ENCODE peak calls at places on chromosomes 7 and 10, in five cellular contexts. One of them, this sample, is unnamed.
A peak's percentile ranks its signal among the peaks of the same experiment; 100 is the strongest.

GRCh38 chr7:129784783-129785456 is 167.8 kb downstream of the UBE2H start:
- DNase-seq in foreskin fibroblast: no peak
- DNase-seq in AG04449: no peak
- DNase-seq in naive thymus-derived CD4-positive, alpha-beta T cell: no peak
- DNase-seq in astrocyte of the cerebellum: no peak
- DNase-seq in this sample: no peak

GRCh38 chr10:11823122-11823988 is at the start of gene PROSER2:
- DNase-seq in AG04449: no peak
- DNase-seq in naive thymus-derived CD4-positive, alpha-beta T cell: peak; percentile 16
- DNase-seq in astrocyte of the cerebellum: no peak
- DNase-seq in foreskin fibroblast: peak; percentile 45
- DNase-seq in this sample: no peak

GRCh38 chr7:39838326-39838725 is 111.7 kb upstream of the CDK13 start:
- DNase-seq in astrocyte of the cerebellum: peak; percentile 13
- DNase-seq in naive thymus-derived CD4-positive, alpha-beta T cell: no peak
- DNase-seq in AG04449: no peak
- DNase-seq in foreskin fibroblast: no peak
- DNase-seq in this sample: peak; percentile 30

GRCh38 chr7:141715794-141716689 is 7.9 kb downstream of the WEE2 start:
- DNase-seq in AG04449: no peak
- DNase-seq in foreskin fibroblast: no peak
- DNase-seq in naive thymus-derived CD4-positive, alpha-beta T cell: no peak
- DNase-seq in astrocyte of the cerebellum: no peak
- DNase-seq in this sample: no peak

GRCh38 chr10:25699631-25700030 is 234.4 kb upstream of the MYO3A start:
- DNase-seq in astrocyte of the cerebellum: no peak
- DNase-seq in foreskin fibroblast: no peak
- DNase-seq in AG04449: no peak
- DNase-seq in naive thymus-derived CD4-positive, alpha-beta T cell: no peak
- DNase-seq in this sample: no peak

GRCh38 chr10:128151031-128151430 is 24.8 kb upstream of the MKI67 start:
- DNase-seq in naive thymus-derived CD4-positive, alpha-beta T cell: no peak
- DNase-seq in astrocyte of the cerebellum: no peak
- DNase-seq in foreskin fibroblast: no peak
- DNase-seq in AG04449: no peak
- DNase-seq in this sample: no peak

GRCh38 chr7:111650456-111650999 is 88.2 kb upstream of the IMMP2L start:
- DNase-seq in foreskin fibroblast: peak; percentile 55
- DNase-seq in AG04449: no peak
- DNase-seq in naive thymus-derived CD4-positive, alpha-beta T cell: no peak
- DNase-seq in astrocyte of the cerebellum: no peak
- DNase-seq in this sample: no peak

GRCh38 chr7:52362521-52362920 is 672.9 kb upstream of the POM121L12 start:
- DNase-seq in foreskin fibroblast: no peak
- DNase-seq in naive thymus-derived CD4-positive, alpha-beta T cell: no peak
- DNase-seq in AG04449: no peak
- DNase-seq in astrocyte of the cerebellum: no peak
- DNase-seq in this sample: no peak

GRCh38 chr7:157675427-157675930 is 338.7 kb downstream of the DNAJB6 start:
- DNase-seq in AG04449: no peak
- DNase-seq in naive thymus-derived CD4-positive, alpha-beta T cell: no peak
- DNase-seq in foreskin fibroblast: no peak
- DNase-seq in astrocyte of the cerebellum: no peak
- DNase-seq in this sample: no peak

GRCh38 chr10:93815304-93816091 is 57.8 kb downstream of the LGI1 start:
- DNase-seq in AG04449: no peak
- DNase-seq in foreskin fibroblast: no peak
- DNase-seq in astrocyte of the cerebellum: no peak
- DNase-seq in naive thymus-derived CD4-positive, alpha-beta T cell: no peak
- DNase-seq in this sample: no peak

GRCh38 chr10:29748109-29748650 is 113.4 kb upstream of the SVIL start:
- DNase-seq in naive thymus-derived CD4-positive, alpha-beta T cell: no peak
- DNase-seq in AG04449: no peak
- DNase-seq in astrocyte of the cerebellum: no peak
- DNase-seq in foreskin fibroblast: no peak
- DNase-seq in this sample: no peak

GRCh38 chr10:29749150-29749549 is 114.4 kb upstream of the SVIL start:
- DNase-seq in naive thymus-derived CD4-positive, alpha-beta T cell: no peak
- DNase-seq in foreskin fibroblast: no peak
- DNase-seq in AG04449: no peak
- DNase-seq in astrocyte of the cerebellum: no peak
- DNase-seq in this sample: no peak

GRCh38 chr10:29740981-29741545 is 106.3 kb upstream of the SVIL start:
- DNase-seq in foreskin fibroblast: no peak
- DNase-seq in naive thymus-derived CD4-positive, alpha-beta T cell: no peak
- DNase-seq in AG04449: no peak
- DNase-seq in astrocyte of the cerebellum: no peak
- DNase-seq in this sample: no peak

GRCh38 chr10:29751232-29751631 is 116.5 kb upstream of the SVIL start:
- DNase-seq in naive thymus-derived CD4-positive, alpha-beta T cell: no peak
- DNase-seq in foreskin fibroblast: no peak
- DNase-seq in astrocyte of the cerebellum: no peak
- DNase-seq in AG04449: no peak
- DNase-seq in this sample: no peak

DNA sequence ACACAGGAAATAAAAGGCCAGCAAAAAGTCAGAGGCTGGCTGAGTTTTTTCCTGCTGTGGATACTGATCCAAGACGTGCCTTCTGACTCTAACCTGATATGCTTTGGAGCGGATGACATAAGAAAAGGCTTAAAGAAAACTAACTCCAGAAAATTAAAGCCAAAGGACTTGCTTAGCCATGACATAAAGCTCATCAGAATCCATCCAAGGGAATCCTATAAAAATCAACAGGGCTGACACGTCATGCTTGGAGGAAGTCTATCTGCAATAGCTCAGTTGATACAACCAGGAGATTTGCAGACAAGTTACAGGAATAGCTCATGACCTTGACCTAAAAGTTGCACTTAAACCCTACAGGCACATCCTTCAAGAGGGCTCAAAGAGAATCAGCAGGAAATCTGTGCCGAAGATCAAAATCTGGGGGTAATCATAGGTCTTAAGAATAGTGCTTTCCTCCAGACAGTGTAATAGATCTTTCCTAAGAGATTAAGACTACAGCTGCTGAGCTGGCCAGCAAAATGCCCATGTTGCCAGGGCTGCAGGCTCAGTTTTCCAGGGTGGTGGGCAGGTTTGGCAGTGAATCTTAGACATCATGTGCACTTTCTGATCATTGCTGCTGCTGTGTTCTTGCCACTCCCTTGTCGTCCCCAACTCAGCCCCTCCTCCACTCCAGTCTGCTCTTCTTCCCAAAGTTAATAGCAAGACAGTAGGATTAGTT is 111.5 kb upstream of the SVIL start:
- DNase-seq in foreskin fibroblast: peak; percentile 88
- DNase-seq in naive thymus-derived CD4-positive, alpha-beta T cell: no peak
- DNase-seq in AG04449: no peak
- DNase-seq in astrocyte of the cerebellum: no peak
- DNase-seq in this sample: no peak
- H3K4me3 ChIP-seq in foreskin fibroblast: no peak overlapping the region
- H3K4me3 ChIP-seq in naive thymus-derived CD4-positive, alpha-beta T cell: no peak overlapping the region
- H3K4me3 ChIP-seq in AG04449: no peak overlapping the region
- H3K4me3 ChIP-seq in astrocyte of the cerebellum: no peak overlapping the region
- H3K4me3 ChIP-seq in this sample: no peak overlapping the region

DNA sequence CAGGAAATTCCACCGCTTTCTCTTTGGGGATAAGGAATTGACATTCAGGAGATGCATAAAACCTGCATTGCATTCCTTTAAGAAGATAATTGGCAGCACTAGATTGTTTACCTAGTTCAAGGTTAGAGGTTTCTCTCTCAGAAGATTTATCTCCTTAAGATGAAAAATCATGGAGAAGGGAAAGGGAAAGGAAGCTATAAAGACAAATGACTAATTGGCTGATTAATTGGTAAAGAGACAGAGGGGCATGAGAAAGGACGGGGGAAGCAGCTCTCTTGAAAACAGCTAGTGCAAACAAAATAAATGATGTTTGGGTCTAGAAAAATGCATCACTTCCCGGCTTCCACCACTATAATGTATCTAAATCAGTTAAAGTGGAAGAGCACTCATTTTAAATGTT is 941.2 kb downstream of the XPNPEP1 start:
- DNase-seq in naive thymus-derived CD4-positive, alpha-beta T cell: no peak
- DNase-seq in foreskin fibroblast: no peak
- DNase-seq in astrocyte of the cerebellum: no peak
- DNase-seq in AG04449: no peak
- DNase-seq in this sample: no peak
- H3K4me3 ChIP-seq in naive thymus-derived CD4-positive, alpha-beta T cell: no peak overlapping the region
- H3K4me3 ChIP-seq in foreskin fibroblast: no peak overlapping the region
- H3K4me3 ChIP-seq in astrocyte of the cerebellum: no peak overlapping the region
- H3K4me3 ChIP-seq in AG04449: no peak overlapping the region
- H3K4me3 ChIP-seq in this sample: no peak overlapping the region

GRCh38 chr10:129695671-129696070 is 228.6 kb downstream of the MGMT start:
- DNase-seq in naive thymus-derived CD4-positive, alpha-beta T cell: no peak
- DNase-seq in AG04449: no peak
- DNase-seq in foreskin fibroblast: no peak
- DNase-seq in astrocyte of the cerebellum: no peak
- DNase-seq in this sample: no peak
- H3K4me3 ChIP-seq in naive thymus-derived CD4-positive, alpha-beta T cell: no peak overlapping the region
- H3K4me3 ChIP-seq in AG04449: no peak overlapping the region
- H3K4me3 ChIP-seq in foreskin fibroblast: no peak overlapping the region
- H3K4me3 ChIP-seq in astrocyte of the cerebellum: no peak overlapping the region
- H3K4me3 ChIP-seq in this sample: no peak overlapping the region

GRCh38 chr7:90211391-90212148 is at the start of gene STEAP2:
- DNase-seq in naive thymus-derived CD4-positive, alpha-beta T cell: no peak
- DNase-seq in foreskin fibroblast: peak; percentile 95
- DNase-seq in astrocyte of the cerebellum: peak; percentile 73
- DNase-seq in AG04449: peak; percentile 53
- DNase-seq in this sample: peak; percentile 84
- H3K4me3 ChIP-seq in naive thymus-derived CD4-positive, alpha-beta T cell: no peak within 1 kb of the TSS
- H3K4me3 ChIP-seq in foreskin fibroblast: peak within 1 kb of the TSS; percentile 82
- H3K4me3 ChIP-seq in astrocyte of the cerebellum: peak within 1 kb of the TSS; percentile 61
- H3K4me3 ChIP-seq in AG04449: peak within 1 kb of the TSS; percentile 68
- H3K4me3 ChIP-seq in this sample: peak within 1 kb of the TSS; percentile 74

GRCh38 chr7:1667566-1668485 is 2.3 kb upstream of the ELFN1 start:
- DNase-seq in AG04449: no peak
- DNase-seq in astrocyte of the cerebellum: no peak
- DNase-seq in naive thymus-derived CD4-positive, alpha-beta T cell: no peak
- DNase-seq in foreskin fibroblast: no peak
- DNase-seq in this sample: no peak
- H3K4me3 ChIP-seq in AG04449: peak overlapping the region; percentile 69
- H3K4me3 ChIP-seq in astrocyte of the cerebellum: peak overlapping the region; percentile 15
- H3K4me3 ChIP-seq in naive thymus-derived CD4-positive, alpha-beta T cell: no peak overlapping the region
- H3K4me3 ChIP-seq in foreskin fibroblast: peak overlapping the region; percentile 60
- H3K4me3 ChIP-seq in this sample: peak overlapping the region; percentile 54

GRCh38 chr7:80937336-80937735 is 18.5 kb upstream of the SEMA3C start:
- DNase-seq in naive thymus-derived CD4-positive, alpha-beta T cell: no peak
- DNase-seq in astrocyte of the cerebellum: no peak
- DNase-seq in AG04449: no peak
- DNase-seq in foreskin fibroblast: no peak
- DNase-seq in this sample: no peak
- H3K4me3 ChIP-seq in naive thymus-derived CD4-positive, alpha-beta T cell: no peak overlapping the region
- H3K4me3 ChIP-seq in astrocyte of the cerebellum: no peak overlapping the region
- H3K4me3 ChIP-seq in AG04449: no peak overlapping the region
- H3K4me3 ChIP-seq in foreskin fibroblast: no peak overlapping the region
- H3K4me3 ChIP-seq in this sample: no peak overlapping the region